ENCODE peak calls at places on chromosomes 16 and 17, in seven cellular contexts. H is ascending aorta, D is HT-29, T is Peyer's patch, M is NCI-H510A treated with DMSO at 0.1 percent for 48 hours, C is ureter, Z is renal cortical epithelial cell. F is an unnamed sample.
A peak's percentile ranks its signal among the peaks of the same experiment; 100 is the strongest.

GRCh38 chr17:72614476-72614870 is 478.0 kb downstream of the SLC39A11 start:
- DNase-seq in Z (peak; percentile 50), T (no peak), D (peak; percentile 76), M (no peak), C (no peak), H (no peak), F (no peak)

GRCh38 chr17:44198721-44199552 is 747 bp downstream of the ATXN7L3 start:
- DNase-seq in C (peak; percentile 67), D (peak; percentile 38), M (peak; percentile 32), H (no peak), T (peak; percentile 79), Z (no peak), F (peak; percentile 66)

GRCh38 chr17:69314246-69315030 is 12.5 kb downstream of the ABCA5 start:
- DNase-seq in Z (no peak), C (no peak), H (no peak), T (no peak), M (peak; percentile 77), D (no peak), F (no peak)

GRCh38 chr16:24281466-24281865 is 25.3 kb downstream of the CACNG3 start:
- DNase-seq in T (no peak), H (no peak), Z (no peak), D (no peak), M (no peak), C (no peak), F (no peak)

GRCh38 chr16:85081765-85082164 is 30.5 kb downstream of the CIBAR2 start:
- DNase-seq in C (no peak), T (no peak), H (no peak), Z (no peak), D (no peak), M (no peak), F (no peak)

GRCh38 chr16:67968440-67969285 is at the start of gene SLC12A4:
- DNase-seq in C (peak; percentile 88), M (no peak), D (peak; percentile 37), T (peak; percentile 89), Z (peak; percentile 27), H (peak; percentile 94), F (peak; percentile 93)

GRCh38 chr17:2755941-2756724 is 6.7 kb upstream of the CCDC92B start:
- DNase-seq in C (no peak), Z (no peak), D (no peak), T (no peak), M (peak; percentile 4), H (no peak), F (peak; percentile 73)

GRCh38 chr16:23148513-23149266 is 562 bp downstream of the USP31 start:
- DNase-seq in C (peak; percentile 69), H (peak; percentile 86), T (peak; percentile 85), M (peak; percentile 43), D (peak; percentile 61), Z (no peak), F (no peak)

GRCh38 chr17:59893617-59894100 is 738 bp downstream of the RPS6KB1 start:
- DNase-seq in C (no peak), Z (peak; percentile 16), M (peak; percentile 87), T (no peak), D (peak; percentile 36), H (peak; percentile 54), F (peak; percentile 55)

F was measured in mesendoderm.